ENCODE peak calls at places on chromosomes 4 and X, in nine cellular contexts. C is cardiac muscle cell, W is uterus, P is endodermal cell, H is tibial artery, S is HFF-Myc, E is heart right ventricle, B is coronary artery, U is fibroblast of lung. A is an unnamed sample.

GRCh38 chr4:158068063-158068462 is 104.8 kb downstream of the GASK1B start:
- DNase-seq in C (no peak), W (no peak), P (no peak), H (no peak), S (no peak), E (no peak), B (no peak), U (peak; percentile 63), A (no peak)

GRCh38 chrX:103681443-103681842 is 5.1 kb downstream of the MORF4L2 start:
- DNase-seq in C (no peak), W (no peak), P (no peak), H (no peak), S (no peak), E (no peak), B (no peak), U (peak; percentile 31), A (no peak)

GRCh38 chr4:151169900-151170299 is 70.5 kb downstream of the RPS3A start:
- DNase-seq in C (no peak), W (no peak), P (no peak), H (no peak), S (no peak), E (no peak), B (no peak), U (peak; percentile 71), A (no peak)

GRCh38 chr4:184575306-184575705 is 73.9 kb downstream of the CASP3 start:
- DNase-seq in C (no peak), W (no peak), P (no peak), H (no peak), S (no peak), E (no peak), B (no peak), U (no peak), A (no peak)

GRCh38 chr4:186598686-186599085 is 43.3 kb upstream of the MTNR1A start:
- DNase-seq in C (no peak), W (no peak), P (no peak), H (no peak), S (no peak), E (no peak), B (no peak), U (no peak), A (no peak)

GRCh38 chr4:175422331-175422730 is 389.7 kb downstream of the GPM6A start:
- DNase-seq in C (no peak), W (no peak), P (no peak), H (no peak), S (no peak), E (no peak), B (no peak), U (peak; percentile 78), A (no peak)

GRCh38 chr4:76504613-76505465 is 69.8 kb downstream of the SHROOM3 start:
- DNase-seq in C (peak; percentile 64), W (no peak), P (no peak), H (no peak), S (peak; percentile 27), E (no peak), B (no peak), U (peak; percentile 49), A (peak; percentile 59)

GRCh38 chr4:142282870-142283431 is 563.1 kb downstream of the INPP4B start:
- DNase-seq in C (peak; percentile 42), W (no peak), P (peak; percentile 58), H (no peak), S (no peak), E (no peak), B (no peak), U (no peak), A (peak; percentile 12)

GRCh38 chr4:2483237-2483636 is 14.3 kb downstream of the RNF4 start:
- DNase-seq in C (no peak), W (no peak), P (no peak), H (no peak), S (no peak), E (no peak), B (no peak), U (no peak), A (peak; percentile 42)

GRCh38 chr4:2484169-2484568 is 15.3 kb downstream of the RNF4 start:
- DNase-seq in C (no peak), W (no peak), P (no peak), H (no peak), S (no peak), E (no peak), B (no peak), U (no peak), A (no peak)

GRCh38 chr4:2480649-2481048 is 11.7 kb downstream of the RNF4 start:
- DNase-seq in C (no peak), W (no peak), P (no peak), H (no peak), S (no peak), E (no peak), B (no peak), U (no peak), A (no peak)

GRCh38 chr4:2482192-2482591 is 13.3 kb downstream of the RNF4 start:
- DNase-seq in C (no peak), W (no peak), P (no peak), H (no peak), S (no peak), E (no peak), B (no peak), U (no peak), A (no peak)

GRCh38 chr4:2482693-2483092 is 13.8 kb downstream of the RNF4 start:
- DNase-seq in C (no peak), W (peak; percentile 35), P (no peak), H (no peak), S (no peak), E (peak; percentile 51), B (no peak), U (peak; percentile 66), A (peak; percentile 86)
- H3K4me3 ChIP-seq in C (no peak overlapping the region), W (no peak overlapping the region), P (no peak overlapping the region), H (no peak overlapping the region), S (no peak overlapping the region), E (no peak overlapping the region), B (peak overlapping the region; percentile 6), U (no peak overlapping the region), A (no peak overlapping the region)

GRCh38 chr4:134935320-134935719 is 733.7 kb upstream of the PABPC4L start:
- DNase-seq in C (peak; percentile 22), W (no peak), P (peak; percentile 78), H (no peak), S (no peak), E (no peak), B (no peak), U (no peak), A (peak; percentile 3)
- TF ChIP-seq CTCF in C (peak; percentile 30), W (no peak), P (peak; percentile 94), H (no peak), S (peak; percentile 16), E (no peak), B (no peak), U (peak; percentile 26), A (peak; percentile 7)

GRCh38 chr4:77801260-77801608 is 17.9 kb downstream of the CNOT6L start:
- DNase-seq in C (no peak), W (no peak), P (no peak), H (no peak), S (no peak), E (no peak), B (no peak), U (no peak), A (no peak)
- H3K4me3 ChIP-seq in C (no peak overlapping the region), W (no peak overlapping the region), P (no peak overlapping the region), H (no peak overlapping the region), S (no peak overlapping the region), E (no peak overlapping the region), B (no peak overlapping the region), U (no peak overlapping the region), A (no peak overlapping the region)

GRCh38 chr4:107520368-107520767 is 199.7 kb downstream of the PAPSS1 start:
- DNase-seq in C (no peak), W (no peak), P (no peak), H (no peak), S (no peak), E (no peak), B (no peak), U (no peak), A (no peak)
- TF ChIP-seq CTCF in C (no peak), W (no peak), P (no peak), H (no peak), S (no peak), E (no peak), B (no peak), U (no peak), A (no peak)

GRCh38 chr4:3204021-3204431 is 44.9 kb upstream of the MSANTD1 start:
- DNase-seq in C (no peak), W (peak; percentile 74), P (no peak), H (peak; percentile 57), S (no peak), E (no peak), B (no peak), U (peak; percentile 64), A (no peak)
- H3K4me3 ChIP-seq in C (no peak overlapping the region), W (no peak overlapping the region), P (no peak overlapping the region), H (no peak overlapping the region), S (no peak overlapping the region), E (no peak overlapping the region), B (peak overlapping the region; percentile 27), U (no peak overlapping the region), A (no peak overlapping the region)

GRCh38 chr4:156169011-156169410 is 215.3 kb upstream of the CTSO start:
- DNase-seq in C (peak; percentile 49), W (peak; percentile 58), P (peak; percentile 67), H (peak; percentile 21), S (peak; percentile 56), E (peak; percentile 35), B (no peak), U (peak; percentile 99), A (peak; percentile 60)
- TF ChIP-seq CTCF in C (peak; percentile 73), W (peak; percentile 57), P (peak; percentile 80), H (peak; percentile 21), S (peak; percentile 64), E (peak; percentile 30), B (no peak), U (peak; percentile 80), A (peak; percentile 68)

GRCh38 chr4:40720931-40721330 is 28.8 kb upstream of the NSUN7 start:
- DNase-seq in C (no peak), W (no peak), P (no peak), H (no peak), S (no peak), E (no peak), B (no peak), U (no peak), A (no peak)

GRCh38 chr4:40718571-40718970 is 31.2 kb upstream of the NSUN7 start:
- DNase-seq in C (no peak), W (no peak), P (peak; percentile 75), H (no peak), S (no peak), E (no peak), B (no peak), U (no peak), A (peak; percentile 32)

GRCh38 chr4:40721730-40722171 is 28.0 kb upstream of the NSUN7 start:
- DNase-seq in C (no peak), W (no peak), P (no peak), H (no peak), S (no peak), E (no peak), B (no peak), U (peak; percentile 73), A (peak; percentile 44)

GRCh38 chr4:40720351-40720750 is 29.4 kb upstream of the NSUN7 start:
- DNase-seq in C (no peak), W (no peak), P (no peak), H (no peak), S (no peak), E (no peak), B (no peak), U (no peak), A (no peak)

GRCh38 chr4:40719008-40719623 is 30.6 kb upstream of the NSUN7 start:
- DNase-seq in C (peak; percentile 68), W (no peak), P (no peak), H (no peak), S (no peak), E (no peak), B (no peak), U (peak; percentile 66), A (peak; percentile 88)
- H3K4me3 ChIP-seq in C (no peak overlapping the region), W (no peak overlapping the region), P (peak overlapping the region; percentile 51), H (no peak overlapping the region), S (no peak overlapping the region), E (no peak overlapping the region), B (no peak overlapping the region), U (no peak overlapping the region), A (no peak overlapping the region)

GRCh38 chr4:6705638-6706037 is 4.0 kb downstream of the MRFAP1L1 start:
- DNase-seq in C (no peak), W (no peak), P (no peak), H (no peak), S (no peak), E (no peak), B (no peak), U (no peak), A (no peak)
- TF ChIP-seq CTCF in C (no peak), W (no peak), P (no peak), H (no peak), S (no peak), E (no peak), B (no peak), U (no peak), A (no peak)

A was measured in GM12865.